ENCODE peak calls at places on chromosomes 4 and X, in four cellular contexts. S, R, T and U are unnamed samples.

GRCh38 chr4:119835511-119835910 is 206.9 kb upstream of the PDE5A start:
- DNase-seq in T (no peak), R (no peak), S (no peak), U (no peak)

GRCh38 chr4:176790398-176790797 is 2.3 kb downstream of the VEGFC start:
- DNase-seq in T (no peak), S (no peak), R (no peak), U (no peak)

GRCh38 chrX:100864967-100865366 is 9.2 kb downstream of the NOX1 start:
- DNase-seq in R (peak; percentile 8), T (no peak), S (peak; percentile 34), U (no peak)

GRCh38 chr4:118762753-118763477 is 73.0 kb downstream of the SEC24D start:
- DNase-seq in T (no peak), R (no peak), S (peak; percentile 77), U (no peak)

GRCh38 chr4:134666640-134667039 is 465.1 kb upstream of the PABPC4L start:
- DNase-seq in T (no peak), S (no peak), R (no peak), U (no peak)

GRCh38 chr4:84503495-84504437 is 4.7 kb upstream of the NKX6-1 start:
- DNase-seq in T (peak; percentile 59), R (peak; percentile 65), S (peak; percentile 80), U (no peak)

GRCh38 chr4:140255467-140255866 is 101.5 kb upstream of the MAML3 start:
- DNase-seq in S (no peak), R (peak; percentile 33), T (no peak), U (no peak)

GRCh38 chr4:52600275-52600674 is 58.8 kb downstream of the USP46 start:
- DNase-seq in S (no peak), R (no peak), T (no peak), U (no peak)

GRCh38 chr4:8439914-8440490 is 521 bp downstream of the ACOX3 start:
- DNase-seq in S (peak; percentile 47), T (no peak), R (no peak), U (no peak)

GRCh38 chrX:3443186-3443585 is 96.7 kb upstream of the MXRA5 start:
- DNase-seq in R (no peak), S (no peak), T (no peak), U (no peak)